ENCODE peak calls at places on chromosomes 13 and 19, in four cellular contexts. F is stimulated activated CD4-positive, alpha-beta T cell treated with anti-CD3 and anti-CD28 coated beads, Interleukin-2, amount 100 ng/mL, for 4 hours; B is EH; E is HT1080. W is an unnamed sample.
A peak's percentile ranks its signal among the peaks of the same experiment; 100 is the strongest.

GRCh38 chr13:28046981-28047380 is 53.4 kb downstream of the FLT3 start:
- DNase-seq in B (peak; percentile 92), F (no peak), E (no peak), W (no peak)

GRCh38 chr19:11378319-11379189 is 4.1 kb downstream of the SWSAP1 start:
- DNase-seq in B (peak; percentile 87), E (peak; percentile 81), F (no peak), W (no peak)

GRCh38 chr13:21550918-21551317 is 53.1 kb downstream of the MICU2 start:
- DNase-seq in B (no peak), E (no peak), F (no peak), W (no peak)

GRCh38 chr13:42046448-42046847 is 2.0 kb upstream of the DGKH start:
- DNase-seq in F (no peak), B (no peak), E (no peak), W (no peak)

GRCh38 chr13:24802074-24802473 is 38.1 kb downstream of the RNF17 start:
- DNase-seq in E (peak; percentile 43), F (no peak), B (peak; percentile 1), W (no peak)

GRCh38 chr13:46197299-46197975 is 14.3 kb upstream of the LRRC63 start:
- DNase-seq in B (no peak), E (no peak), F (no peak), W (no peak)

GRCh38 chr19:16073988-16074387 is 2.3 kb upstream of the TPM4 start:
- DNase-seq in E (no peak), F (no peak), B (peak; percentile 28), W (no peak)

GRCh38 chr19:12975221-12975756 is 5.9 kb downstream of the DAND5 start:
- DNase-seq in F (no peak), B (no peak), E (no peak), W (no peak)

GRCh38 chr19:46866407-46867132 is 5.8 kb downstream of the ARHGAP35 start:
- DNase-seq in B (peak; percentile 41), F (no peak), E (no peak), W (no peak)

GRCh38 chr19:41998246-41999020 is 4.4 kb upstream of the ATP1A3 start:
- DNase-seq in F (no peak), E (no peak), B (peak; percentile 43), W (no peak)

GRCh38 chr13:24613128-24613527 is 67.1 kb upstream of the ATP12A start:
- DNase-seq in B (no peak), E (no peak), F (no peak), W (no peak)

GRCh38 chr19:7632340-7633203 is 947 bp downstream of the PCP2 start:
- DNase-seq in F (no peak), E (no peak), B (no peak), W (no peak)

GRCh38 chr19:8580710-8581281 is 3.6 kb upstream of the MYO1F start:
- DNase-seq in E (peak; percentile 71), F (peak; percentile 72), B (peak; percentile 77), W (peak; percentile 84)

GRCh38 chr13:25375727-25376358 is 4.1 kb downstream of the ATP8A2 start:
- DNase-seq in E (peak; percentile 37), B (peak; percentile 45), F (no peak), W (peak; percentile 10)

GRCh38 chr13:77016241-77016812 is 10.6 kb downstream of the FBXL3 start:
- DNase-seq in E (no peak), F (no peak), B (no peak), W (no peak)

GRCh38 chr19:33216198-33216830 is 9.3 kb downstream of the SLC7A10 start:
- DNase-seq in B (no peak), F (no peak), E (no peak), W (no peak)

GRCh38 chr13:114049026-114049425 is 75.2 kb upstream of the C13orf46 start:
- DNase-seq in B (no peak), E (no peak), F (peak; percentile 41), W (peak; percentile 59)

GRCh38 chr19:45472557-45473365 is 5.0 kb downstream of the FOSB start:
- DNase-seq in E (no peak), F (no peak), B (no peak), W (no peak)

W was measured in activated T-cell treated with anti-CD3 and anti-CD28 coated beads, Interleukin-2, amount 50 U/mL, for 4 hours.